ENCODE peak calls at places on chromosomes 3 and 15, in nine cellular contexts. C is tibial artery; L is CD4-positive, alpha-beta memory T cell; D is upper lobe of left lung; Q is fibroblast of lung; K is right cardiac atrium; R is CD8-positive, alpha-beta T cell; J is heart left ventricle; X is AG09309. Z is an unnamed sample.

GRCh38 chr3:45881031-45882022 is 5.0 kb upstream of the CCR9 start:
- DNase-seq in C (no peak), L (peak), D (no peak), Q (peak), K (no peak), R (peak), J (no peak), X (no peak), Z (no peak)

GRCh38 chr15:91561371-91562100 is 292.0 kb upstream of the SLCO3A1 start:
- DNase-seq in C (no peak), L (no peak), D (no peak), Q (peak), K (no peak), R (no peak), J (no peak), X (peak), Z (no peak)

GRCh38 chr3:64900916-64901903 is 213.4 kb upstream of the ADAMTS9 start:
- DNase-seq in C (no peak), L (no peak), D (no peak), Q (peak), K (no peak), R (no peak), J (no peak), X (no peak), Z (no peak)

GRCh38 chr3:194685050-194685722 is 497 bp upstream of the FAM43A start:
- DNase-seq in C (no peak), L (peak), D (no peak), Q (no peak), K (no peak), R (no peak), J (no peak), X (no peak), Z (no peak)

GRCh38 chr3:48090166-48090939 is 74.1 kb upstream of the MAP4 start:
- DNase-seq in C (no peak), L (no peak), D (no peak), Q (peak), K (peak), R (no peak), J (no peak), X (no peak), Z (no peak)

GRCh38 chr3:9914559-9915251 is 2.2 kb upstream of the IL17RC start:
- DNase-seq in C (no peak), L (no peak), D (no peak), Q (no peak), K (peak), R (no peak), J (no peak), X (no peak), Z (no peak)

GRCh38 chr15:66772967-66773873 is 71.2 kb downstream of the SMAD6 start:
- DNase-seq in C (no peak), L (no peak), D (no peak), Q (peak), K (peak), R (no peak), J (no peak), X (no peak), Z (no peak)

GRCh38 chr3:59313365-59313764 is 263.5 kb upstream of the CFAP20DC start:
- DNase-seq in C (no peak), L (no peak), D (peak), Q (no peak), K (peak), R (peak), J (peak), X (no peak), Z (no peak)

GRCh38 chr15:33132722-33133345 is 61.7 kb downstream of the FMN1 start:
- DNase-seq in C (no peak), L (no peak), D (no peak), Q (peak), K (no peak), R (no peak), J (no peak), X (peak), Z (no peak)

GRCh38 chr3:4729061-4729973 is 236.2 kb downstream of the ITPR1 start:
- DNase-seq in C (no peak), L (no peak), D (no peak), Q (no peak), K (no peak), R (no peak), J (no peak), X (no peak), Z (peak)

GRCh38 chr3:52153389-52154096 is 680 bp downstream of the POC1A start:
- DNase-seq in C (no peak), L (no peak), D (no peak), Q (peak), K (peak), R (no peak), J (no peak), X (no peak), Z (no peak)

GRCh38 chr3:180981912-180982311 is 7.6 kb downstream of the DNAJC19 start:
- DNase-seq in C (no peak), L (no peak), D (no peak), Q (no peak), K (no peak), R (no peak), J (no peak), X (no peak), Z (no peak)

GRCh38 chr3:169660709-169661566 is 2.6 kb downstream of the MECOM start:
- DNase-seq in C (no peak), L (no peak), D (no peak), Q (peak), K (peak), R (no peak), J (no peak), X (no peak), Z (no peak)

GRCh38 chr3:45491344-45491743 is 103.0 kb downstream of the LARS2 start:
- DNase-seq in C (no peak), L (no peak), D (no peak), Q (no peak), K (no peak), R (no peak), J (no peak), X (no peak), Z (no peak)

GRCh38 chr3:108130705-108131104 is 39.9 kb upstream of the CD47 start:
- DNase-seq in C (no peak), L (no peak), D (no peak), Q (peak), K (no peak), R (no peak), J (no peak), X (no peak), Z (no peak)

GRCh38 chr3:107992976-107993684 is 97.7 kb downstream of the CD47 start:
- DNase-seq in C (no peak), L (no peak), D (peak), Q (peak), K (no peak), R (no peak), J (no peak), X (no peak), Z (no peak)

GRCh38 chr3:134663646-134664456 is 13.0 kb upstream of the KY start:
- DNase-seq in C (no peak), L (no peak), D (peak), Q (peak), K (no peak), R (no peak), J (no peak), X (no peak), Z (peak)

GRCh38 chr15:23074684-23075083 is 35.3 kb upstream of the TUBGCP5 start:
- DNase-seq in C (no peak), L (no peak), D (no peak), Q (no peak), K (no peak), R (no peak), J (no peak), X (no peak), Z (no peak)

GRCh38 chr3:194987571-194988494 is 283.1 kb downstream of the XXYLT1 start:
- DNase-seq in C (peak), L (no peak), D (no peak), Q (peak), K (no peak), R (no peak), J (no peak), X (no peak), Z (no peak)

GRCh38 chr15:92848852-92849598 is 51.1 kb upstream of the CHD2 start:
- DNase-seq in C (no peak), L (peak), D (no peak), Q (peak), K (no peak), R (peak), J (no peak), X (peak), Z (no peak)

GRCh38 chr3:53074761-53075742 is 29.2 kb upstream of the SFMBT1 start:
- DNase-seq in C (peak), L (no peak), D (no peak), Q (no peak), K (no peak), R (no peak), J (no peak), X (no peak), Z (no peak)

GRCh38 chr15:66126057-66126855 is 127.3 kb downstream of the MEGF11 start:
- DNase-seq in C (no peak), L (no peak), D (no peak), Q (no peak), K (no peak), R (no peak), J (no peak), X (no peak), Z (no peak)

GRCh38 chr15:52183562-52184173 is 7.5 kb downstream of the GNB5 start:
- DNase-seq in C (no peak), L (no peak), D (no peak), Q (peak), K (peak), R (no peak), J (no peak), X (no peak), Z (no peak)

GRCh38 chr3:127220497-127220896 is 27.6 kb downstream of the PRR23E start:
- DNase-seq in C (no peak), L (no peak), D (no peak), Q (no peak), K (no peak), R (no peak), J (no peak), X (no peak), Z (no peak)

GRCh38 chr3:127222664-127223063 is 29.7 kb downstream of the PRR23E start:
- DNase-seq in C (no peak), L (no peak), D (no peak), Q (no peak), K (no peak), R (no peak), J (no peak), X (no peak), Z (no peak)

GRCh38 chr3:127224118-127224517 is 31.2 kb downstream of the PRR23E start:
- DNase-seq in C (no peak), L (no peak), D (no peak), Q (no peak), K (no peak), R (no peak), J (no peak), X (no peak), Z (no peak)

GRCh38 chr3:127221062-127222035 is 28.4 kb downstream of the PRR23E start:
- DNase-seq in C (no peak), L (no peak), D (peak), Q (no peak), K (no peak), R (no peak), J (no peak), X (no peak), Z (no peak)

GRCh38 chr3:127222163-127222562 is 29.2 kb downstream of the PRR23E start:
- DNase-seq in C (no peak), L (no peak), D (peak), Q (no peak), K (no peak), R (no peak), J (no peak), X (no peak), Z (no peak)
- H3K4me3 ChIP-seq in C (no peak), L (no peak), D (no peak), Q (no peak), K (no peak), R (no peak), J (no peak), X (no peak), Z (no peak)

GRCh38 chr3:183435701-183436100 is 7.3 kb upstream of the MCF2L2 start:
- DNase-seq in C (no peak), L (no peak), D (no peak), Q (no peak), K (no peak), R (no peak), J (no peak), X (no peak), Z (no peak)

GRCh38 chr3:183434992-183435391 is 6.6 kb upstream of the MCF2L2 start:
- DNase-seq in C (no peak), L (no peak), D (no peak), Q (no peak), K (no peak), R (no peak), J (no peak), X (no peak), Z (no peak)

GRCh38 chr3:183437696-183438564 is 9.5 kb upstream of the MCF2L2 start:
- DNase-seq in C (no peak), L (no peak), D (no peak), Q (no peak), K (no peak), R (no peak), J (no peak), X (no peak), Z (no peak)

GRCh38 chr3:183437060-183437459 is 8.6 kb upstream of the MCF2L2 start:
- DNase-seq in C (no peak), L (no peak), D (no peak), Q (no peak), K (no peak), R (no peak), J (no peak), X (no peak), Z (no peak)

DNA sequence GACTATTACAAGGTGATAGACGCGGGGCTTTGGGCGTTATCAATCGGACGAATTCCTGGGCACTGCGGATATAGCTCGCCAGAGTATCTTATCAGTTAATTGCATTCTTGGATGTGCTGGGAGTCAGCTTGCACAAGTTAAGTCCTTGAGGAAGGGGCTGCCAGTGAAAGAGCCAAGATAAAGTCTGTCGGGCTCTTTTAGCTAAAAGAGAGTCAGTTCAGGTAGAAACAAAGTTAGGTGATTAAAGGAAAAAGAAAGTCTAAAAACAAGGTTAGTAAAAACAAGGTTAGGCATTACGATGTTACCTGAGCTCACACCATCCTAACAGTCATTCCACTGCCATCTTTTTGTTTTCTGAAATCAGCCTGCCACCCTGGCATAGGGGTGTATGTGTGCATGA is 6.1 kb upstream of the MCF2L2 start:
- DNase-seq in C (no peak), L (no peak), D (no peak), Q (no peak), K (no peak), R (no peak), J (no peak), X (no peak), Z (no peak)
- H3K4me3 ChIP-seq in C (no peak), L (no peak), D (no peak), Q (no peak), K (no peak), R (no peak), J (no peak), X (no peak), Z (no peak)

GRCh38 chr3:186098740-186099139 is 10.1 kb downstream of the ETV5 start:
- DNase-seq in C (no peak), L (no peak), D (no peak), Q (peak), K (no peak), R (no peak), J (no peak), X (no peak), Z (no peak)

GRCh38 chr3:186099178-186099577 is 9.7 kb downstream of the ETV5 start:
- DNase-seq in C (no peak), L (no peak), D (no peak), Q (peak), K (peak), R (no peak), J (no peak), X (no peak), Z (peak)

GRCh38 chr3:186097317-186097662 is 11.6 kb downstream of the ETV5 start:
- DNase-seq in C (no peak), L (no peak), D (no peak), Q (no peak), K (no peak), R (no peak), J (no peak), X (no peak), Z (no peak)

GRCh38 chr3:186096295-186096694 is 12.6 kb downstream of the ETV5 start:
- DNase-seq in C (no peak), L (no peak), D (no peak), Q (no peak), K (no peak), R (no peak), J (no peak), X (no peak), Z (no peak)

GRCh38 chr3:186097663-186098451 is 11.0 kb downstream of the ETV5 start:
- DNase-seq in C (peak), L (no peak), D (peak), Q (peak), K (peak), R (no peak), J (peak), X (no peak), Z (no peak)
- H3K4me3 ChIP-seq in C (peak), L (no peak), D (peak), Q (peak), K (peak), R (no peak), J (peak), X (no peak), Z (peak)

GRCh38 chr3:122080188-122080587 is 25.0 kb downstream of the CD86 start:
- DNase-seq in C (no peak), L (no peak), D (no peak), Q (no peak), K (no peak), R (no peak), J (no peak), X (no peak), Z (no peak)

GRCh38 chr3:122079524-122079923 is 24.4 kb downstream of the CD86 start:
- DNase-seq in C (no peak), L (no peak), D (no peak), Q (no peak), K (no peak), R (no peak), J (no peak), X (no peak), Z (no peak)

GRCh38 chr3:122078235-122078935 is 23.2 kb downstream of the CD86 start:
- DNase-seq in C (no peak), L (no peak), D (no peak), Q (no peak), K (no peak), R (no peak), J (no peak), X (no peak), Z (no peak)

GRCh38 chr3:122076414-122077292 is 21.5 kb downstream of the CD86 start:
- DNase-seq in C (no peak), L (no peak), D (no peak), Q (no peak), K (no peak), R (no peak), J (no peak), X (no peak), Z (no peak)

DNA sequence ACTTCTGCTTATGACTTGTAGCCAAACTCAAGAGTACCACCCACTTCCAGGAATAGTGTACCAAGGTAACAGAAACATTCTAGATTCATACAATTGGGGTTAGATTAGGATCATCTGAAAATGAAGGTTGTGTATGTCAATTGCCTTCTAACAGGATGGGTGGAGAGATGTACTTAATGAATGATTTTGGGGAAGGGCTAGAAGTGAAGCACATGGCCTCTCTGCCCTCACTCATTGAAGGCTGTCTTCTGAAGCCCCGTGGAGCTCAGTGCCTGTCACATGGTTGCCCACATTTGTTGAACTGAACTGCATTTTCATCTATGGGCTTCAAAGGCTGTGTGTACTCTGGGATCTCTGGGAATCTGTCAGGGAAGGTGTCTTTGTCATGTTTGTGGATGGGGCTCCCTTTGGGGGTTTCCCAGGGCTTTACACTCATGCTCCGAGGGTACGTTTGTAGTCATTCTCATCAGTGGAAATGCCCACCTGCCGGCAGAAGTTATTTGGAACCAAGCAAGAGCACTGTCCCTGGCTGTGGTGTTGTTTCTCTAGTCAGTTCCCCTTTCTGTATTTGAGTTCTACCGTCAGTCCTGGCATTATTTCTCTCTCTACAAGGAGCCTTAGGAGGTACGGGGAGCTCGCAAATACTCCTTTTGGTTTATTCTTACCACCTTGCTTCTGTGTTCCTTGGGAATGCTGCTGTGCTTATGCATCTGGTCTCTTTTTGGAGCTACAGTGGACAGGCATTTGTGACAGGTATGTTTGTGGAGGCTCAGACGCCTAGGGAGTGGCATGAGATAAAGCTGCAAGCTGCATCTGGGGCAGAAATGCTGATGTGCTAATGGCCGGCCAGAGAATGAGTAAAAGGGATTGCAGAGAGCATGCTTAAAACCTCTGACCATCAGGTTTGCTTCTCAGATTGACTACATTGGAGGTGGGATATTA is 22.4 kb downstream of the CD86 start:
- DNase-seq in C (no peak), L (no peak), D (no peak), Q (no peak), K (no peak), R (no peak), J (no peak), X (no peak), Z (no peak)
- H3K4me3 ChIP-seq in C (no peak), L (no peak), D (no peak), Q (no peak), K (no peak), R (no peak), J (no peak), X (no peak), Z (no peak)

GRCh38 chr3:163915279-163915678 is 1163.0 kb downstream of the SI start:
- DNase-seq in C (no peak), L (no peak), D (no peak), Q (no peak), K (no peak), R (no peak), J (no peak), X (no peak), Z (no peak)
- H3K4me3 ChIP-seq in C (no peak), L (no peak), D (no peak), Q (no peak), K (no peak), R (no peak), J (no peak), X (no peak), Z (no peak)

DNA sequence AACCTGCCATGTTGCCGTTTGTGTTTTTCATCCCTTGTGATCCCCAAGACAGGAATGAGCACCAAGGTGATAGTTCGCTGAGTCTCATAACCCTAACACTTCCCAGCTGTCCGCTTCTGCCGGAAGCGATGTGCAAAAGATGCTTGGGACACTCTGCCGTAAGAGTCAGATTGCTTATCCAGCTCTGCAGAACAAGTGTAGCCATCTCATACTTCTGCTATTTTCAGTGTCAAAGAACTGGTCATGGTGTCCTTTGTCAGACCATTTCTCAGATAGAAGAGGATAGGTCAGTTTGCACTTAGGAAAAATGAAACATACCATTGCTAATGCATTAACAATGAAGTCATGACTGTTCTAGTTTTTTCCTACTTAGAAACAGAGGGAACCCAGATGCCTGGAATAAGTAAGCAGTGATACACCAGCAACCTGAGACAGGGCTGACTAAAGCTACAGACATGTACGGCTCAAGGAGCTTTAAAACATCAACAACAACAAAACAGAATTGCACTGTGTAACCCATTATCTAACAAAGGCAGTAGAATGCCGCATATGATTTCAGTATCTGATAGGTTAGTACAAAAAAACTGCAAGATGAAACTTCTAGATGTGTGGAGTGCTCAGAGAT is 134.0 kb upstream of the IL12A start:
- DNase-seq in C (no peak), L (no peak), D (no peak), Q (peak), K (peak), R (no peak), J (no peak), X (peak), Z (no peak)
- H3K4me3 ChIP-seq in C (peak), L (no peak), D (peak), Q (peak), K (peak), R (no peak), J (peak), X (no peak), Z (no peak)